ENCODE peak calls at places on chromosomes 11 and 22, in six cellular contexts. One of them, this sample, is unnamed.
A peak's percentile ranks its signal among the peaks of the same experiment; 100 is the strongest.

GRCh38 chr11:125514336-125515101 is 18.5 kb upstream of the FEZ1 start:
- DNase-seq in IMR-90: peak; percentile 46
- DNase-seq in endothelial cell of umbilical vein: no peak
- DNase-seq in fibroblast of lung: peak; percentile 86
- DNase-seq in HCT116: no peak
- DNase-seq in HepG2: no peak
- DNase-seq in this sample: peak; percentile 98

GRCh38 chr11:127873478-127873877 is 713.9 kb downstream of the ETS1 start:
- DNase-seq in IMR-90: no peak
- DNase-seq in endothelial cell of umbilical vein: no peak
- DNase-seq in fibroblast of lung: no peak
- DNase-seq in HCT116: no peak
- DNase-seq in HepG2: no peak
- DNase-seq in this sample: no peak

GRCh38 chr11:134502153-134502550 is 90.1 kb upstream of the B3GAT1 start:
- DNase-seq in IMR-90: no peak
- DNase-seq in endothelial cell of umbilical vein: no peak
- DNase-seq in fibroblast of lung: no peak
- DNase-seq in HCT116: no peak
- DNase-seq in HepG2: no peak
- DNase-seq in this sample: no peak

GRCh38 chr11:121582296-121582695 is 129.5 kb upstream of the SORL1-AS1 start:
- DNase-seq in IMR-90: no peak
- DNase-seq in endothelial cell of umbilical vein: no peak
- DNase-seq in fibroblast of lung: no peak
- DNase-seq in HCT116: no peak
- DNase-seq in HepG2: peak; percentile 9
- DNase-seq in this sample: no peak

GRCh38 chr22:21025266-21025665 is 7.1 kb downstream of the SLC7A4 start:
- DNase-seq in IMR-90: no peak
- DNase-seq in endothelial cell of umbilical vein: no peak
- DNase-seq in fibroblast of lung: no peak
- DNase-seq in HCT116: no peak
- DNase-seq in HepG2: no peak
- DNase-seq in this sample: peak; percentile 48

GRCh38 chr22:32258791-32259190 is 3.6 kb upstream of the SLC5A4 start:
- DNase-seq in IMR-90: no peak
- DNase-seq in endothelial cell of umbilical vein: no peak
- DNase-seq in fibroblast of lung: no peak
- DNase-seq in HCT116: no peak
- DNase-seq in HepG2: no peak
- DNase-seq in this sample: no peak

GRCh38 chr11:108368134-108368533 is 99.2 kb downstream of the C11orf65 start:
- DNase-seq in IMR-90: peak; percentile 20
- DNase-seq in endothelial cell of umbilical vein: no peak
- DNase-seq in fibroblast of lung: peak; percentile 11
- DNase-seq in HCT116: no peak
- DNase-seq in HepG2: no peak
- DNase-seq in this sample: peak; percentile 17

GRCh38 chr11:75633409-75634011 is 35.3 kb downstream of the MAP6 start:
- DNase-seq in IMR-90: no peak
- DNase-seq in endothelial cell of umbilical vein: no peak
- DNase-seq in fibroblast of lung: no peak
- DNase-seq in HCT116: no peak
- DNase-seq in HepG2: no peak
- DNase-seq in this sample: no peak

GRCh38 chr22:17269224-17269606 is 50.0 kb upstream of the ADA2 start:
- DNase-seq in IMR-90: no peak
- DNase-seq in endothelial cell of umbilical vein: no peak
- DNase-seq in fibroblast of lung: no peak
- DNase-seq in HCT116: no peak
- DNase-seq in HepG2: no peak
- DNase-seq in this sample: no peak

GRCh38 chr11:28168718-28169117 is 60.5 kb downstream of the METTL15 start:
- DNase-seq in IMR-90: no peak
- DNase-seq in endothelial cell of umbilical vein: no peak
- DNase-seq in fibroblast of lung: no peak
- DNase-seq in HCT116: no peak
- DNase-seq in HepG2: peak; percentile 61
- DNase-seq in this sample: no peak

GRCh38 chr11:72135891-72136676 is 559 bp downstream of the FOLR3 start:
- DNase-seq in IMR-90: peak; percentile 36
- DNase-seq in endothelial cell of umbilical vein: no peak
- DNase-seq in fibroblast of lung: peak; percentile 56
- DNase-seq in HCT116: no peak
- DNase-seq in HepG2: no peak
- DNase-seq in this sample: no peak

GRCh38 chr11:61080986-61081590 is 21.2 kb upstream of the CD5 start:
- DNase-seq in IMR-90: no peak
- DNase-seq in endothelial cell of umbilical vein: no peak
- DNase-seq in fibroblast of lung: no peak
- DNase-seq in HCT116: no peak
- DNase-seq in HepG2: no peak
- DNase-seq in this sample: no peak

GRCh38 chr11:66707486-66707885 is 21.5 kb downstream of the SPTBN2 start:
- DNase-seq in IMR-90: no peak
- DNase-seq in endothelial cell of umbilical vein: no peak
- DNase-seq in fibroblast of lung: no peak
- DNase-seq in HCT116: no peak
- DNase-seq in HepG2: no peak
- DNase-seq in this sample: no peak

GRCh38 chr22:22770280-22770871 is 117.2 kb upstream of the IGLL5 start:
- DNase-seq in IMR-90: no peak
- DNase-seq in endothelial cell of umbilical vein: peak; percentile 48
- DNase-seq in fibroblast of lung: peak; percentile 4
- DNase-seq in HCT116: no peak
- DNase-seq in HepG2: peak; percentile 30
- DNase-seq in this sample: peak; percentile 10

GRCh38 chr22:29369460-29369859 is 18.9 kb downstream of the AP1B1 start:
- DNase-seq in IMR-90: peak; percentile 76
- DNase-seq in endothelial cell of umbilical vein: peak; percentile 67
- DNase-seq in fibroblast of lung: peak; percentile 87
- DNase-seq in HCT116: no peak
- DNase-seq in HepG2: no peak
- DNase-seq in this sample: no peak

GRCh38 chr11:62680825-62681240 is 2.0 kb upstream of the UBXN1 start:
- DNase-seq in IMR-90: peak; percentile 87
- DNase-seq in endothelial cell of umbilical vein: peak; percentile 79
- DNase-seq in fibroblast of lung: peak; percentile 77
- DNase-seq in HCT116: peak; percentile 67
- DNase-seq in HepG2: peak; percentile 80
- DNase-seq in this sample: peak; percentile 57

GRCh38 chr11:2975594-2975993 is 16.5 kb downstream of the NAP1L4 start:
- DNase-seq in IMR-90: peak; percentile 37
- DNase-seq in endothelial cell of umbilical vein: no peak
- DNase-seq in fibroblast of lung: no peak
- DNase-seq in HCT116: peak; percentile 36
- DNase-seq in HepG2: peak; percentile 50
- DNase-seq in this sample: no peak

GRCh38 chr11:114243461-114244372 is 52.5 kb upstream of the NNMT start:
- DNase-seq in IMR-90: no peak
- DNase-seq in endothelial cell of umbilical vein: no peak
- DNase-seq in fibroblast of lung: no peak
- DNase-seq in HCT116: no peak
- DNase-seq in HepG2: no peak
- DNase-seq in this sample: no peak

DNA sequence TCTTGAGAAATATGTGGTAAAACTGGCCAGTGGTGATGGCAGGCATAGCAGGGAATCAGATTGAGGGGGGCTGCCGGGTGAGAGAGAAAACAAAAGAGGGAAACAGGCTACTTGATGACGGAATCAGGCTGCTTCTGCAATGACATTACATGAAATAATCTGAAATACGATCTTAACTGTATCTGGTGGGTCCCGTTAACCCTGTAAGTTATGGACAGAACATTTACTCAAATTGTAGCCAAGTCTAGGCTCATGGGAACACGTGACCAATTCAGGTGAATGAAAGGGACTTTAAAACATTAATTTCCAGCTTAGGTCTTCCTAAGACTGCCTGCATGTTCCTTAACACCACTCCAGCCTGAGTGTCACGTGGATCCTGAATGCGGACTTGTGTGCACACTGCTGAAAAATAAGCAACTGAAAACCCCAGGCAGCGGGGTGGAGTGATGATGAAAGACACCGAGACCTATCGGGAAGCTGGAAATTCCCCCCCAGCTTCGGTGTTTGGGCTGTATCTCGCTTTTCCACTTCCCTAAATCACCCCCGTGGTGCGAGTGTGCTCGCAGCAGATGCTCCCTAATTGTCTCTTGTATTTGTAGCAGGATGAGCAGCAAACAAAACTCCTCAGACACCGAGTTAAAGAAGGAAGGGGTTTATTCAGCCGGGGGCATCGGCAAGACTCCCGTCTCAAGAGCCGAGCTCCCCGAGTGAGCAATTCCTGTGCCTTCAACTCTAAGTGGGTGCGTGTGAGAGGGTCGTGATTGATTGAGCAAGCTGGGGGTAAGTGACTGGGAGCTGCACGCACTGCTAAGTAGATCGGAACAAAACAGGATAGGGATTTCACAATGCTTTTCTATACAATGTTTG is 145.0 kb upstream of the GRK3 start:
- DNase-seq in IMR-90: peak; percentile 47
- DNase-seq in endothelial cell of umbilical vein: peak; percentile 70
- DNase-seq in fibroblast of lung: no peak
- DNase-seq in HCT116: no peak
- DNase-seq in HepG2: peak; percentile 37
- DNase-seq in this sample: no peak
- TF ChIP-seq CTCF in IMR-90: no peak
- TF ChIP-seq CTCF in endothelial cell of umbilical vein: no peak
- TF ChIP-seq CTCF in fibroblast of lung: no peak
- TF ChIP-seq CTCF in HCT116: no peak
- TF ChIP-seq CTCF in HepG2: no peak
- TF ChIP-seq CTCF in this sample: no peak

DNA sequence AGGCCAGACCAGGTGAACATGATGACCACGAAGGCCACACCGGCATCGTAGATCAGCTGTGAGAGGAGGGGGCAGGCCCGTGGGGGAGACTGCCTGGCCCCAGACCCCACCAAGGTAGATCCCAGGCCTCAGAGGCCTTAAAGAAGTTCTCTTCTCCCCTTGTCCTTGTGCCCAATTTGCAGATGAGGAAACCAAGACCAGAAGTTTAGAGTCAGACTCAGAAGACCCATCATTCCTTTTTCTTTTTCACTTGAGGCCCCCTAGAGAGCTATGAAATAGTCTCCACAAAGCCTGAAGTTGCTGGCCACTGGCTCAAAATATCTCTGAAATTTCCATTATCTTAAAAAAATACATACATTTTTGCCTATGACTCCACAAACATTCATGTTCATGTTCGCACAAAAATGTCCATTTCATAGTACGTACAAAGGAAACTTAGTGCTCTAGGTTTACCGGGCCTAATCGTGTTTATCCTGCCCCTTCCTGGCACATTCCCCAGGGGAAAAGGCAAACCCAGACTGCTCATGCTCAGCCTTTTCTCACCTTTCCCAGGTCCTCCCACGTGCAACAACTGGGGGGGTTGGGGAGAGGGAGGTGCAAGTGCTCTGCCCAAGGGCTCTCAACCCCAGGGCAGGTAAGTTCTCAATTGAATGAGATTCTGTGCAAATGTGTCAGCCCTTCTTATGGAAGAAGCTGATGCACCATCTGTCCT is 19.2 kb downstream of the SLC43A1 start:
- DNase-seq in IMR-90: no peak
- DNase-seq in endothelial cell of umbilical vein: no peak
- DNase-seq in fibroblast of lung: no peak
- DNase-seq in HCT116: no peak
- DNase-seq in HepG2: no peak
- DNase-seq in this sample: no peak
- H3K4me2 ChIP-seq in IMR-90: no peak overlapping the region
- H3K4me2 ChIP-seq in endothelial cell of umbilical vein: no peak overlapping the region
- H3K4me2 ChIP-seq in fibroblast of lung: no peak overlapping the region
- H3K4me2 ChIP-seq in HCT116: no peak overlapping the region
- H3K4me2 ChIP-seq in HepG2: peak overlapping the region; percentile 72
- H3K4me2 ChIP-seq in this sample: no peak overlapping the region

DNA sequence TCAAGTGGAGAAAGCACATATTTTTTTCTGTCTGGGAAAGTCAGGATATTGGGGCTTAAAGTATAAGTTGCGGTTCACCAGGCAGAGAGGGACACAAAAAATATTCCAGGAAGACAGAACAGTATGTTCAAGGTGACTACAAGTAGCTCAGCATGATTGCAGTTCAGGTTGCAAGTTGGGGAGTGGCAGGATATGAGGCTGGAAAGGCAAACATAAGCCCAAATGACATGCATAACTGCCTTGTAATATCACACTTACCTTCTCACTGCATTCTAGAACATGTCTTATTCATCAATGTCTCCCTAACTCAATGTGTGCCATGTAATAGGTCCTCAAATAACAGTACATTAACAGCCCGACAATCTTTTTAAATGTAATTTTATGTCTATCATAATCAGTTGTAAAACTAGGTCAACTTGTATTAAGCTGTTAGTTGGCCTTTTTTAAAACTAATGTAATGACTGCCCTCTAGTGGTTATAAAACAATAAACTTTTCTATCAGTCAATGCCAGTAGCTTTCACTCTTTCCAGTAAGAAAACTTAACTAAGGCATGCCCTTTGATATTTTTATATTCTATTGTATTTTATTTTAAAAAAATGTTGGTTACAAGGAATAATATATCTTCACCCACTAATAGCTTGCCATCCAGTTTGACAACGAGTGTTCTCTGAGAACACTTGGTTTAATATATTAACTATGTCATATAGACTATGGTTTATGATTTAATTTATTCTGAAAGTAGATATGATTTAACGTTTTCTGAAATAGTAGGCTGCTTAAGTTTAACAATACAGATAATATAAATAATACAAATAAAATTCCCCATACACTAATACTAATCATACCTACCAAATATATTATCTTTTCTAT is 39.4 kb upstream of the CFAP300 start:
- DNase-seq in IMR-90: peak; percentile 66
- DNase-seq in endothelial cell of umbilical vein: peak; percentile 78
- DNase-seq in fibroblast of lung: peak; percentile 50
- DNase-seq in HCT116: peak; percentile 57
- DNase-seq in HepG2: peak; percentile 88
- DNase-seq in this sample: peak; percentile 59
- H3K9ac ChIP-seq in IMR-90: no peak overlapping the region
- H3K9ac ChIP-seq in endothelial cell of umbilical vein: peak overlapping the region; percentile 7
- H3K9ac ChIP-seq in fibroblast of lung: no peak overlapping the region
- H3K9ac ChIP-seq in HCT116: no peak overlapping the region
- H3K9ac ChIP-seq in HepG2: no peak overlapping the region
- H3K9ac ChIP-seq in this sample: no peak overlapping the region

DNA sequence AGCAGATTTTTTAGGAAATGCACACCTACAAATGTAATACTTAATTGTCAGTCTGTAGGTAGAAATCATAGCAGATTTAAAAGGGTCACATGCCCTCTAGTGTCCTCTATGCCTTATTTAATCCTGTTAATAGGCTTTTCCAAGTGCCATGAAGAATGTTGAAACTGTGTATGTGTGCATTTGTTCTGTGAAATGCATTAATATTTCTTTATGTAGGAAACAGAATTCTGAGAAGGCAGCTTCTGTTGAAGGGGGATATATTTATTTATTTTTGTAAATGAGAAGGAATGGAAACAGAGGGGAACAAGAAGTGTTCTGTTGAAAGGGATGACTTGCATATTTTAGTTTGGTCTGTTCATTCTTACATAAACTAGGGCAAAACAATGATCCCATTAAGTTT is 51.0 kb downstream of the SVIP start:
- DNase-seq in IMR-90: no peak
- DNase-seq in endothelial cell of umbilical vein: no peak
- DNase-seq in fibroblast of lung: no peak
- DNase-seq in HCT116: no peak
- DNase-seq in HepG2: peak; percentile 4
- DNase-seq in this sample: no peak
- TF ChIP-seq CTCF in IMR-90: no peak
- TF ChIP-seq CTCF in endothelial cell of umbilical vein: no peak
- TF ChIP-seq CTCF in fibroblast of lung: no peak
- TF ChIP-seq CTCF in HCT116: no peak
- TF ChIP-seq CTCF in HepG2: peak; percentile 44
- TF ChIP-seq CTCF in this sample: peak; percentile 17

GRCh38 chr11:46387919-46388618 is 3.5 kb downstream of the CHRM4 start:
- DNase-seq in IMR-90: no peak
- DNase-seq in endothelial cell of umbilical vein: no peak
- DNase-seq in fibroblast of lung: no peak
- DNase-seq in HCT116: no peak
- DNase-seq in HepG2: no peak
- DNase-seq in this sample: no peak
- H3K4me2 ChIP-seq in IMR-90: no peak overlapping the region
- H3K4me2 ChIP-seq in endothelial cell of umbilical vein: no peak overlapping the region
- H3K4me2 ChIP-seq in fibroblast of lung: no peak overlapping the region
- H3K4me2 ChIP-seq in HCT116: no peak overlapping the region
- H3K4me2 ChIP-seq in HepG2: peak overlapping the region; percentile 97
- H3K4me2 ChIP-seq in this sample: no peak overlapping the region